ENCODE peak calls at places on chromosomes 11 and 22, in seven cellular contexts. Z, N, C, Q, H, V and I are unnamed samples.

GRCh38 chr11:14300661-14301304 is 58.2 kb downstream of the RRAS2 start:
- DNase-seq in Z (peak; percentile 35), N (peak; percentile 52), C (peak; percentile 19), Q (peak; percentile 44), H (no peak), V (peak; percentile 48), I (peak; percentile 50)

GRCh38 chr11:67099841-67100324 is 19.2 kb upstream of the KDM2A start:
- DNase-seq in Z (no peak), N (no peak), C (no peak), Q (no peak), H (no peak), V (peak; percentile 30), I (no peak)

GRCh38 chr11:76209671-76209955 is 3.3 kb upstream of the WNT11 start:
- DNase-seq in Z (no peak), N (no peak), C (peak; percentile 18), Q (no peak), H (no peak), V (no peak), I (no peak)

GRCh38 chr22:24695958-24696511 is 78.5 kb downstream of the PIWIL3 start:
- DNase-seq in Z (no peak), N (peak; percentile 43), C (no peak), Q (no peak), H (peak; percentile 65), V (no peak), I (no peak)

GRCh38 chr11:122100222-122101080 is 15.6 kb downstream of the BLID start:
- DNase-seq in Z (peak; percentile 69), N (peak; percentile 58), C (no peak), Q (no peak), H (no peak), V (peak; percentile 72), I (no peak)

GRCh38 chr11:64314146-64314804 is 3.1 kb downstream of the TRMT112 start:
- DNase-seq in Z (no peak), N (no peak), C (no peak), Q (no peak), H (no peak), V (no peak), I (no peak)

GRCh38 chr11:60634151-60634550 is 65.3 kb upstream of the MS4A8 start:
- DNase-seq in Z (no peak), N (no peak), C (no peak), Q (no peak), H (no peak), V (no peak), I (no peak)

GRCh38 chr11:58179648-58180047 is 9.2 kb upstream of the OR9Q2 start:
- DNase-seq in Z (no peak), N (no peak), C (no peak), Q (no peak), H (peak; percentile 42), V (no peak), I (no peak)

GRCh38 chr22:19579880-19580279 is 55.7 kb upstream of the CLDN5 start:
- DNase-seq in Z (no peak), N (peak; percentile 68), C (peak; percentile 8), Q (no peak), H (peak; percentile 57), V (no peak), I (no peak)

GRCh38 chr11:117366875-117367274 is 39.2 kb downstream of the CEP164 start:
- DNase-seq in Z (no peak), N (no peak), C (no peak), Q (no peak), H (no peak), V (no peak), I (no peak)

GRCh38 chr11:10564692-10565318 is 3.7 kb downstream of the LYVE1 start:
- DNase-seq in Z (no peak), N (no peak), C (no peak), Q (no peak), H (no peak), V (no peak), I (no peak)

GRCh38 chr22:39177456-39177775 is 24.9 kb upstream of the CBX7 start:
- DNase-seq in Z (no peak), N (no peak), C (no peak), Q (no peak), H (no peak), V (no peak), I (no peak)

GRCh38 chr11:82631722-82632630 is 101.7 kb downstream of the FAM181B start:
- DNase-seq in Z (no peak), N (no peak), C (no peak), Q (no peak), H (no peak), V (no peak), I (no peak)

GRCh38 chr22:31082606-31083376 is 1.7 kb downstream of the SMTN start:
- DNase-seq in Z (no peak), N (peak; percentile 87), C (peak; percentile 49), Q (no peak), H (no peak), V (peak; percentile 87), I (no peak)

GRCh38 chr11:13380731-13381130 is 82.3 kb downstream of the BTBD10 start:
- DNase-seq in Z (no peak), N (no peak), C (no peak), Q (no peak), H (no peak), V (no peak), I (no peak)

GRCh38 chr11:134669796-134670195 is 257.8 kb upstream of the B3GAT1 start:
- DNase-seq in Z (no peak), N (no peak), C (no peak), Q (no peak), H (no peak), V (no peak), I (no peak)

GRCh38 chr11:25065711-25066110 is 568.9 kb downstream of the LUZP2 start:
- DNase-seq in Z (no peak), N (no peak), C (no peak), Q (peak; percentile 80), H (no peak), V (no peak), I (no peak)

GRCh38 chr11:31480930-31481329 is 28.5 kb downstream of the IMMP1L start:
- DNase-seq in Z (no peak), N (no peak), C (no peak), Q (no peak), H (no peak), V (no peak), I (no peak)

GRCh38 chr11:104876838-104877500 is 21.3 kb downstream of the CASP12 start:
- DNase-seq in Z (no peak), N (no peak), C (peak; percentile 16), Q (no peak), H (no peak), V (no peak), I (no peak)

GRCh38 chr22:43154887-43155536 is 3.7 kb downstream of the TSPO start:
- DNase-seq in Z (no peak), N (no peak), C (no peak), Q (no peak), H (peak; percentile 87), V (peak; percentile 88), I (no peak)

DNA sequence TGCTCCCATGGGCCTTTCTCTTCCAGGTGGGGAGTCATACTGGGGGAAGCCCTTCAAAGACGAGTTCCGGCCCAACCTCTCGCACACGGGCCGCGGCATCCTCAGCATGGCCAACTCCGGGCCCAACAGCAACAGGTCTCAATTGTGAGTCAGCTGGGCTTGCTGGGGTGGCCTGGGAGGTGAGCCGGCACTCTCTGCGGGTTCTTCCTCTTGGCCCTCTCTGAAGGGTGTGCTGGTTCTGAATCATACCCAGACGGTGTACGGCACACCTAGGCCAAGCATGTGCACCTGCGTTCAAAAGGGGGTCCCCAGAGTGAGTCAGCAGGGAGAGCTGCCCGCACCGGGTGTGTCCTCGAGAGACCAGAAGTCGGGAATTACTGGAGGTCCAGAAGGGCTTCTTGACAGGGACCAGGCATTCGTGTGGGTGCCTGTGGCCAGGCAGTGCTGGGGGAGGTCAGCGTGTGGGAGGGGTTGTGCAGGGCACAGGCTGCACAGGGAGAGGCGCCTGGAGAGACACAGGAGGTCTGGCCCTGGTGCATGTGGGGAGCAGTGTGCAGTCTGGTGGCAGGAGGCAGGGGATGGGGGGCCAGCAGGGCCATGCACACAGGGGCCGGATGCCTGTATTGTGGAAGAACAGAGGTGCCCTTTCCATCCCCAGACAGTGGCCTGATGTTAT is 23.0 kb downstream of the PPIL2 start:
- DNase-seq in Z (no peak), N (no peak), C (no peak), Q (no peak), H (no peak), V (no peak), I (no peak)
- H3K27ac ChIP-seq in Z (no peak overlapping the region), N (no peak overlapping the region), C (no peak overlapping the region), Q (no peak overlapping the region), H (no peak overlapping the region), V (no peak overlapping the region), I (no peak overlapping the region)

GRCh38 chr11:698493-699115 is 3.0 kb downstream of the TMEM80 start:
- DNase-seq in Z (no peak), N (no peak), C (no peak), Q (no peak), H (no peak), V (no peak), I (no peak)

GRCh38 chr11:697811-698311 is 2.2 kb downstream of the TMEM80 start:
- DNase-seq in Z (no peak), N (no peak), C (no peak), Q (no peak), H (no peak), V (no peak), I (no peak)

GRCh38 chr11:695606-696381 is at the start of gene TMEM80:
- DNase-seq in Z (peak; percentile 94), N (peak; percentile 99), C (peak; percentile 98), Q (peak; percentile 83), H (peak; percentile 99), V (peak; percentile 100), I (peak; percentile 98)

GRCh38 chr11:695332-695605 is 247 bp upstream of the DEAF1 start:
- DNase-seq in Z (no peak), N (no peak), C (no peak), Q (no peak), H (no peak), V (no peak), I (no peak)

GRCh38 chr11:697028-697491 is 1.4 kb downstream of the TMEM80 start:
- DNase-seq in Z (no peak), N (no peak), C (no peak), Q (peak; percentile 75), H (peak; percentile 52), V (peak; percentile 59), I (no peak)
- H3K27ac ChIP-seq in Z (peak overlapping the region; percentile 6), N (peak overlapping the region; percentile 100), C (peak overlapping the region; percentile 100), Q (peak overlapping the region; percentile 46), H (peak overlapping the region; percentile 100), V (no peak overlapping the region), I (peak overlapping the region; percentile 28)

DNA sequence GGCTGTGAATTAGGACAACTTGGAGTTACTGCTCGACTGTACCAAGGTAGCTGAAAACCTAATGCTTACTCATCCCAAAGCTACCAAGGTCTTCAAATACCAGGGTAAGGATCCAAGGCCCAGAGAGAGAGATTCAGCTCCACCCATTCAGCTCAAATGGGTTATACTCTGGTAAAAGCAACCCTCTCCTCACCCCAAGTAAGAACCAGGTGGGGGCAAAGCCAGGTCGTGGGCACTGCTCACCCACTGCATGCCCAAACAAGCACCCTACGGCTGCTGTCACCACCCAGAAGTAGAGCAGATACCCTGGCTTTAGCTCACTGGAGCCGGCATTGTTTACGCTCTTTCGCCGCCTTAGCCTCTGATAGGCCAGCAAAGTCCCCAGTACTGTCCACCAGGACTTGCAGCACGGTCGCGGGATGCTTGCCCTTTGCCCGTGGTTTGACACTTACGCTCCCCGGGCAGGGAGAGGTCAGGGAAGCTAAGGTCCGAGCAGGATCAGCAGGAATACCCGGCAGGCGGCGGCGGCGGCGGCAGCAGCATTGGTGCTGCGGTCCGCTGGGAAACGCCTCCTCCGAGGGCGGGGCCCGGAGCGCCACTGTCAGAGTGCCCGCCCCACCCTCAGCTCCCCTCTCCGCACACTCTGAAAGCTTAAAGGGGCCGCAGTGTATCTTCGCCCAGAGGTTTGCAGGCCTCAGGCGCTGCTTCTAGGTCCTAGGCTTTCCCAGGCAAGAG is 19.6 kb downstream of the CKAP5 start:
- DNase-seq in Z (peak; percentile 62), N (peak; percentile 84), C (peak; percentile 69), Q (peak; percentile 61), H (peak; percentile 91), V (peak; percentile 90), I (peak; percentile 85)
- H3K27ac ChIP-seq in Z (peak overlapping the region; percentile 24), N (peak overlapping the region; percentile 85), C (peak overlapping the region; percentile 1), Q (no peak overlapping the region), H (peak overlapping the region; percentile 39), V (no peak overlapping the region), I (peak overlapping the region; percentile 70)

GRCh38 chr22:35609761-35610160 is 7.4 kb downstream of the MB start:
- DNase-seq in Z (no peak), N (no peak), C (no peak), Q (no peak), H (peak; percentile 9), V (peak; percentile 14), I (no peak)
- H3K27ac ChIP-seq in Z (no peak overlapping the region), N (no peak overlapping the region), C (no peak overlapping the region), Q (no peak overlapping the region), H (no peak overlapping the region), V (no peak overlapping the region), I (no peak overlapping the region)